ENCODE peak calls at places on chromosomes 13 and 19, in eight cellular contexts. X, Z, W, L, V, D, O and J are unnamed samples.

GRCh38 chr19:55452381-55453325 is 8.8 kb downstream of the ISOC2 start:
- DNase-seq in X (peak), Z (no peak), W (no peak), L (peak), V (peak), D (no peak), O (no peak), J (no peak)

GRCh38 chr13:97074618-97075017 is 80.3 kb upstream of the OXGR1 start:
- DNase-seq in X (no peak), Z (no peak), W (no peak), L (no peak), V (no peak), D (no peak), O (no peak), J (no peak)

GRCh38 chr13:78137404-78138142 is 218.9 kb upstream of the EDNRB start:
- DNase-seq in X (peak), Z (no peak), W (no peak), L (peak), V (no peak), D (no peak), O (peak), J (no peak)

GRCh38 chr13:25085125-25085742 is 10.7 kb upstream of the PABPC3 start:
- DNase-seq in X (peak), Z (no peak), W (no peak), L (peak), V (no peak), D (no peak), O (no peak), J (no peak)

GRCh38 chr13:112179421-112179820 is 112.5 kb downstream of the SOX1 start:
- DNase-seq in X (no peak), Z (no peak), W (no peak), L (no peak), V (no peak), D (no peak), O (no peak), J (no peak)

GRCh38 chr13:97339019-97339988 is 94.7 kb upstream of the RAP2A start:
- DNase-seq in X (peak), Z (no peak), W (peak), L (peak), V (no peak), D (no peak), O (peak), J (no peak)

GRCh38 chr19:34316741-34317241 is 48.2 kb upstream of the GPI start:
- DNase-seq in X (peak), Z (no peak), W (no peak), L (no peak), V (no peak), D (no peak), O (no peak), J (no peak)

GRCh38 chr13:73708393-73708985 is 425.7 kb downstream of the KLF12 start:
- DNase-seq in X (peak), Z (no peak), W (no peak), L (peak), V (peak), D (peak), O (peak), J (no peak)

GRCh38 chr19:45591004-45591637 is 6.5 kb upstream of the OPA3 start:
- DNase-seq in X (no peak), Z (peak), W (no peak), L (peak), V (no peak), D (no peak), O (no peak), J (peak)

GRCh38 chr13:90838561-90838960 is 508.9 kb upstream of the MIR17HG start:
- DNase-seq in X (no peak), Z (no peak), W (no peak), L (no peak), V (no peak), D (no peak), O (no peak), J (no peak)

GRCh38 chr19:57830071-57830602 is at the start of gene ZNF587B:
- DNase-seq in X (no peak), Z (peak), W (peak), L (peak), V (no peak), D (no peak), O (no peak), J (peak)

GRCh38 chr19:18894254-18895037 is 1.5 kb downstream of the CERS1 start:
- DNase-seq in X (peak), Z (no peak), W (peak), L (no peak), V (no peak), D (no peak), O (no peak), J (no peak)

GRCh38 chr19:2982983-2983350 is 5.6 kb downstream of the TLE6 start:
- DNase-seq in X (peak), Z (peak), W (peak), L (peak), V (peak), D (no peak), O (peak), J (no peak)

GRCh38 chr13:46552302-46552680 is 679 bp upstream of the LRCH1 start:
- DNase-seq in X (no peak), Z (no peak), W (no peak), L (no peak), V (no peak), D (no peak), O (no peak), J (no peak)

GRCh38 chr13:40477623-40478608 is 188.5 kb downstream of the FOXO1 start:
- DNase-seq in X (no peak), Z (no peak), W (peak), L (peak), V (peak), D (no peak), O (no peak), J (no peak)

GRCh38 chr19:1668339-1669123 is 16.1 kb upstream of the TCF3 start:
- DNase-seq in X (no peak), Z (no peak), W (no peak), L (peak), V (no peak), D (no peak), O (no peak), J (no peak)

GRCh38 chr13:67299731-67300130 is 69.6 kb upstream of the PCDH9 start:
- DNase-seq in X (no peak), Z (no peak), W (no peak), L (no peak), V (no peak), D (no peak), O (no peak), J (no peak)

GRCh38 chr13:38180670-38181069 is 169.0 kb upstream of the UFM1 start:
- DNase-seq in X (no peak), Z (no peak), W (no peak), L (no peak), V (no peak), D (no peak), O (no peak), J (no peak)

GRCh38 chr13:99434258-99434788 is 66.9 kb upstream of the TM9SF2 start:
- DNase-seq in X (no peak), Z (no peak), W (no peak), L (no peak), V (no peak), D (peak), O (no peak), J (no peak)

GRCh38 chr13:60080871-60081270 is 82.9 kb downstream of the DIAPH3 start:
- DNase-seq in X (no peak), Z (no peak), W (no peak), L (no peak), V (no peak), D (no peak), O (no peak), J (no peak)

GRCh38 chr19:4597975-4598671 is 38.6 kb upstream of the SEMA6B start:
- DNase-seq in X (no peak), Z (no peak), W (no peak), L (peak), V (no peak), D (peak), O (no peak), J (peak)

GRCh38 chr13:27643334-27644158 is 21.9 kb downstream of the POLR1D start:
- DNase-seq in X (no peak), Z (no peak), W (no peak), L (no peak), V (no peak), D (no peak), O (no peak), J (no peak)

GRCh38 chr13:25687622-25688225 is 315.9 kb downstream of the ATP8A2 start:
- DNase-seq in X (no peak), Z (no peak), W (no peak), L (no peak), V (no peak), D (no peak), O (no peak), J (no peak)

GRCh38 chr13:23433171-23434153 is at the start of gene SACS:
- DNase-seq in X (peak), Z (no peak), W (no peak), L (peak), V (no peak), D (no peak), O (no peak), J (no peak)

GRCh38 chr13:30972888-30973377 is 40.5 kb downstream of the TEX26 start:
- DNase-seq in X (no peak), Z (no peak), W (no peak), L (no peak), V (no peak), D (no peak), O (peak), J (no peak)

GRCh38 chr13:109199280-109199679 is 569.9 kb downstream of the MYO16 start:
- DNase-seq in X (no peak), Z (no peak), W (no peak), L (no peak), V (no peak), D (no peak), O (no peak), J (no peak)

GRCh38 chr19:1935484-1936208 is 5.3 kb upstream of the CSNK1G2 start:
- DNase-seq in X (peak), Z (no peak), W (no peak), L (no peak), V (no peak), D (no peak), O (no peak), J (no peak)

GRCh38 chr19:3708207-3708931 is at the start of gene TJP3:
- DNase-seq in X (peak), Z (peak), W (no peak), L (no peak), V (no peak), D (no peak), O (no peak), J (peak)

GRCh38 chr19:14056741-14057356 is 5.0 kb downstream of the PALM3 start:
- DNase-seq in X (no peak), Z (no peak), W (no peak), L (no peak), V (no peak), D (no peak), O (no peak), J (no peak)

GRCh38 chr13:111666377-111666776 is 345.9 kb downstream of the TEX29 start:
- DNase-seq in X (no peak), Z (no peak), W (no peak), L (no peak), V (no peak), D (no peak), O (no peak), J (peak)

GRCh38 chr13:73224708-73225107 is 165.9 kb downstream of the KLF5 start:
- DNase-seq in X (peak), Z (no peak), W (no peak), L (no peak), V (no peak), D (no peak), O (no peak), J (no peak)

GRCh38 chr19:31451686-31452325 is 102.6 kb upstream of the TSHZ3 start:
- DNase-seq in X (peak), Z (no peak), W (no peak), L (no peak), V (no peak), D (no peak), O (no peak), J (no peak)

GRCh38 chr19:45068041-45068440 is 8.2 kb downstream of the ZNF296 start:
- DNase-seq in X (no peak), Z (no peak), W (no peak), L (no peak), V (no peak), D (no peak), O (no peak), J (no peak)

GRCh38 chr13:41199526-41199925 is 5.2 kb upstream of the KBTBD7 start:
- DNase-seq in X (no peak), Z (no peak), W (no peak), L (no peak), V (no peak), D (no peak), O (peak), J (peak)

GRCh38 chr13:75541287-75541686 is 3.6 kb upstream of the COMMD6 start:
- DNase-seq in X (peak), Z (no peak), W (no peak), L (no peak), V (no peak), D (no peak), O (no peak), J (no peak)

GRCh38 chr19:5445667-5446066 is 9.6 kb upstream of the ZNRF4 start:
- DNase-seq in X (peak), Z (no peak), W (no peak), L (no peak), V (no peak), D (no peak), O (no peak), J (no peak)

DNA sequence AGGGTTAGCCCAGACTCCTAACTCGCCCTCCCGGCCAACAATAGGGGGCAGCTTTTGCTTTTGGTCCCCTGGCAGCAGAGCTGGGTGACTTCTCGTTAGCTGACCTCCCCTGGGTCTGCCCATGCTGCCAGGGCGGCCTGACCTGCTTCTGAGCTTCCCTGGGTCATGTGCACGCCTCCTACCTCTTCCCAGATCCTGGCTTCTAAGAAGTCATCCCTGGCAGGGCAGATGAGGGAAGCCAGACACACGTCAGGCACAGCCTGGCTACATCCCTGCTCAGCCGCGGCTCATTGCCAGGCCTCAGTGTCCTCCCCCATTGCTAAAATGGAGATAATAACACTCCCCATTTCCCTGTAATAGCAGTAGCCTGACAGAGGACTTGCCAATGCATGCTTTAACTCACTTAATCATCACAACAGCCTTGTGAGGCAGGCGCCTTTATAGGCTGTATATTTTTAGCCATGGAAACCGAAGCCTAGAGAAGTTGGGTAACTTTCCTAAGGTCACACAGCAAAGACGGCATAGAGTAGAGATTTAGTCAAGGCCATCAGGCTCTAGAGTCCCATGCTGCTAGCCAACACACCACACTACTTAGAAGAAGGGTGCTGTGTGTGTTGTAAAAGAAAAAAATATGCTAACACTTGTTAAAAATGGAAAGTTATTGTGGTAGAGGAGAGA is 2.1 kb downstream of the KCNK6 start:
- DNase-seq in X (no peak), Z (no peak), W (peak), L (no peak), V (no peak), D (no peak), O (no peak), J (no peak)
- TF ChIP-seq CTCF in X (no peak), Z (no peak), W (no peak), L (no peak), V (no peak), D (no peak), O (no peak), J (no peak)

DNA sequence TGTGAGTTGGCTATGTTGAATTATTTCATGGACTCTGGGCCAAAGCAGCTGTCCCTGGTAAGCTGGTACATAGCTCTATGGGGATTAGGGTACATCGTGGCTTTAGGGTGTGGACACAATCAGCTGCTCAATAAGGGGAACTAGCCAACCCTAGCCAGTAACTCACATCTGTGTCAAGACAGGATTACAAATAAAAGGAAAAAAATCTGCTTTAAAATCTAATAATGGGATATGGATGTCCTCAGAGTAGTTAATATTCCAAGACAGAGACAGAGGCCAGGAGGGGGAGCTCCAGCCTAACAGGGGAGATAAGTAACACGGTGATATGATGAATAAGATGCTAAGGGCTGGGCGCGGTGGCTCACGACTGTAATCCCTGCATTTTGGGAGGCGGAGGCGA is 21.1 kb upstream of the ZNF766 start:
- DNase-seq in X (peak), Z (no peak), W (no peak), L (peak), V (peak), D (peak), O (peak), J (no peak)
- TF ChIP-seq CTCF in X (peak), Z (peak), W (peak), L (peak), V (peak), D (peak), O (peak), J (no peak)

GRCh38 chr13:36776175-36776574 is 42.8 kb upstream of the RFXAP start:
- DNase-seq in X (no peak), Z (no peak), W (no peak), L (no peak), V (no peak), D (no peak), O (no peak), J (no peak)

GRCh38 chr13:36774895-36775294 is 44.1 kb upstream of the RFXAP start:
- DNase-seq in X (no peak), Z (no peak), W (no peak), L (no peak), V (no peak), D (no peak), O (no peak), J (no peak)

GRCh38 chr13:36783883-36784282 is 35.1 kb upstream of the RFXAP start:
- DNase-seq in X (no peak), Z (no peak), W (no peak), L (no peak), V (no peak), D (no peak), O (no peak), J (no peak)

GRCh38 chr13:36778083-36778671 is 40.8 kb upstream of the RFXAP start:
- DNase-seq in X (peak), Z (no peak), W (no peak), L (no peak), V (no peak), D (no peak), O (no peak), J (no peak)
- TF ChIP-seq CTCF in X (no peak), Z (no peak), W (no peak), L (no peak), V (no peak), D (no peak), O (no peak), J (no peak)

DNA sequence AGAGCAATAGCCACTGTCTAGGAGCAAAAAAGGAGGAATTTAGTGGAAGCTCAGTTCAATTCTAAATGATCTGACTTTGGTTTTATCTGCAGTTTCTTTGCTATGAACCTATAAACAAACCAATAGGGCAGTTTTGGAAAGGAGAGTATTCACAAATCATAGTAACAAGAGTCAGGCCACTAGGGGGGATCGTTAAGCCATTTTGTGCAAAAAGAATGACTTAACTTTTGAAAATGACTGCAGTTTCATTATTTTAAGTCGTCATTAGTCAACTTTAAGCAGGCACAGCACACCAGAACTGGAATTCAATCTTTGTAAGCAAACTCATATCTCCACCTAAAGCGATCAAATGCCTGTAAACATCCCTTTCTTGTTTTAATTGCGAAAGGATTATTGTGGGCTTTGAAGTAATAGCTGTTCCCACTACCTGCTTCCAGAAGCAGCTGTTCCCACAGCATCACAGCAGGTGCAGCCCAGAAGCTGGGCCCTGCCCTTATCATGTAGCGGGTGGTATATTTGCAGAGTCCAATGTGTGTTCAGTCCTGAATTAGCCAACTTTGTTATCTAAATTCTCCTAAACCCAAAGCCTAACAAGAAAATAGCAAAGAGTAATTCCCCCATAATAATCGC is 51.5 kb downstream of the SOX21 start:
- DNase-seq in X (peak), Z (no peak), W (no peak), L (no peak), V (no peak), D (no peak), O (no peak), J (no peak)
- TF ChIP-seq CTCF in X (peak), Z (no peak), W (no peak), L (peak), V (peak), D (no peak), O (peak), J (no peak)

GRCh38 chr13:20720499-20720898 is 17.0 kb downstream of the IL17D start:
- DNase-seq in X (no peak), Z (no peak), W (no peak), L (no peak), V (no peak), D (no peak), O (no peak), J (no peak)

GRCh38 chr13:20719783-20720182 is 16.3 kb downstream of the IL17D start:
- DNase-seq in X (no peak), Z (no peak), W (no peak), L (no peak), V (no peak), D (no peak), O (no peak), J (no peak)

GRCh38 chr13:20718958-20719566 is 15.6 kb downstream of the IL17D start:
- DNase-seq in X (no peak), Z (no peak), W (no peak), L (no peak), V (no peak), D (no peak), O (no peak), J (no peak)

GRCh38 chr13:20721058-20721453 is 17.6 kb downstream of the IL17D start:
- DNase-seq in X (no peak), Z (no peak), W (no peak), L (no peak), V (no peak), D (no peak), O (no peak), J (no peak)

DNA sequence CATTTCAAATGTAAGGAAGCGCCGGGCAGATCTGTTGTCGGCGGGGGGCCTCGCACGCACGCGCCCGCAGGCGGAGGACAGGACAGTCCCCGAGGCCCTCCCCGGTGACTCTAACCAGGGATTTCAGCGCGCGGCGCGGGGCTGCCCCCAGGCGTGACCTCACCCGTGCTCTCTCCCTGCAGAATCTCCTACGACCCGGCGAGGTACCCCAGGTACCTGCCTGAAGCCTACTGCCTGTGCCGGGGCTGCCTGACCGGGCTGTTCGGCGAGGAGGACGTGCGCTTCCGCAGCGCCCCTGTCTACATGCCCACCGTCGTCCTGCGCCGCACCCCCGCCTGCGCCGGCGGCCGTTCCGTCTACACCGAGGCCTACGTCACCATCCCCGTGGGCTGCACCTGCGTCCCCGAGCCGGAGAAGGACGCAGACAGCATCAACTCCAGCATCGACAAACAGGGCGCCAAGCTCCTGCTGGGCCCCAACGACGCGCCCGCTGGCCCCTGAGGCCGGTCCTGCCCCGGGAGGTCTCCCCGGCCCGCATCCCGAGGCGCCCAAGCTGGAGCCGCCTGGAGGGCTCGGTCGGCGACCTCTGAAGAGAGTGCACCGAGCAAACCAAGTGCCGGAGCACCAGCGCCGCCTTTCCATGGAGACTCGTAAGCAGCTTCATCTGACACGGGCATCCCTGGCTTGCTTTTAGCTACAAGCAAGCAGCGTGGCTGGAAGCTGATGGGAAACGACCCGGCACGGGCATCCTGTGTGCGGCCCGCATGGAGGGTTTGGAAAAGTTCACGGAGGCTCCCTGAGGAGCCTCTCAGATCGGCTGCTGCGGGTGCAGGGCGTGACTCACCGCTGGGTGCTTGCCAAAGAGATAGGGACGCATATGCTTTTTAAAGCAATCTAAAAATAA is 18.2 kb downstream of the IL17D start:
- DNase-seq in X (peak), Z (peak), W (peak), L (peak), V (no peak), D (no peak), O (no peak), J (no peak)
- TF ChIP-seq CTCF in X (peak), Z (no peak), W (no peak), L (peak), V (no peak), D (no peak), O (no peak), J (no peak)